ENCODE peak calls at places on chromosomes 2 and 18, in nine cellular contexts. X is 8988T; M is Ammon's horn; F is activated CD8-positive, alpha-beta memory T cell treated with anti-CD3 and anti-CD28 coated beads, Interleukin-2, amount 50 U/mL, for 48 hours; J is RPMI7951; K is lung; L is WERI-Rb-1; S is A549; A is G401. P is an unnamed sample.

GRCh38 chr2:127053731-127054603 is 53.0 kb downstream of the BIN1 start:
- DNase-seq in S (no peak), M (no peak), X (peak; percentile 42), A (no peak), J (no peak), L (no peak), F (no peak), K (no peak), P (no peak)

GRCh38 chr2:230130668-230131364 is 62.1 kb upstream of the SLC16A14 start:
- DNase-seq in A (no peak), L (no peak), M (no peak), K (peak; percentile 58), X (no peak), J (peak; percentile 93), F (no peak), S (no peak), P (peak; percentile 73)

GRCh38 chr2:70942900-70943871 is 7.5 kb downstream of the ATP6V1B1 start:
- DNase-seq in S (no peak), X (no peak), F (peak; percentile 22), J (no peak), L (no peak), K (no peak), A (no peak), M (no peak), P (no peak)

GRCh38 chr2:219352448-219353023 is 20.0 kb upstream of the RESP18 start:
- DNase-seq in F (peak; percentile 85), S (peak; percentile 68), X (peak; percentile 62), L (peak; percentile 85), K (peak; percentile 57), M (peak; percentile 68), J (peak; percentile 67), A (peak; percentile 69), P (peak; percentile 60)

GRCh38 chr2:8752385-8752784 is 70.5 kb downstream of the ID2 start:
- DNase-seq in F (no peak), K (no peak), M (no peak), L (no peak), A (no peak), J (no peak), S (no peak), X (no peak), P (no peak)

GRCh38 chr2:43426305-43427031 is 169.4 kb downstream of the THADA start:
- DNase-seq in X (peak; percentile 26), A (no peak), M (peak; percentile 88), S (peak; percentile 88), K (peak; percentile 52), F (peak; percentile 67), L (no peak), J (peak; percentile 99), P (peak; percentile 94)

GRCh38 chr2:177543007-177543760 is 150.6 kb downstream of the AGPS start:
- DNase-seq in F (no peak), S (no peak), L (no peak), K (peak; percentile 37), J (peak; percentile 76), M (no peak), A (no peak), X (no peak), P (peak; percentile 76)

GRCh38 chr2:242034138-242034537 is 164.6 kb downstream of the RTP5 start:
- DNase-seq in S (no peak), L (no peak), J (no peak), F (no peak), M (no peak), X (no peak), A (no peak), K (no peak), P (no peak)

GRCh38 chr2:61660511-61661388 is 122.6 kb upstream of the XPO1 start:
- DNase-seq in F (no peak), A (peak; percentile 41), M (peak; percentile 48), J (no peak), L (no peak), X (no peak), S (no peak), K (no peak), P (no peak)

GRCh38 chr18:48134609-48135008 is 204.2 kb upstream of the SMAD2 start:
- DNase-seq in S (no peak), K (no peak), M (no peak), J (no peak), L (no peak), A (no peak), X (no peak), F (no peak), P (no peak)

GRCh38 chr2:230891509-230891908 is 26.8 kb downstream of the ITM2C start:
- DNase-seq in S (no peak), M (no peak), L (peak; percentile 79), X (no peak), F (no peak), K (no peak), J (peak; percentile 33), A (no peak), P (no peak)

GRCh38 chr2:11417946-11418585 is 47.9 kb downstream of the E2F6 start:
- DNase-seq in M (no peak), X (no peak), F (no peak), J (peak; percentile 23), S (peak; percentile 47), A (no peak), K (no peak), L (peak; percentile 43), P (peak; percentile 20)

GRCh38 chr2:1556776-1557466 is 143.7 kb downstream of the TPO start:
- DNase-seq in X (no peak), J (peak; percentile 94), M (no peak), L (no peak), S (peak; percentile 56), F (no peak), K (no peak), A (no peak), P (peak; percentile 84)

GRCh38 chr2:156445311-156446218 is 9.4 kb downstream of the GPD2 start:
- DNase-seq in L (no peak), S (no peak), F (no peak), A (no peak), J (peak; percentile 86), K (no peak), M (no peak), X (no peak), P (peak; percentile 63)

GRCh38 chr2:239809391-239809790 is 215.8 kb downstream of the NDUFA10 start:
- DNase-seq in K (no peak), F (peak; percentile 29), S (no peak), J (no peak), L (no peak), A (no peak), M (no peak), X (no peak), P (no peak)

GRCh38 chr2:21484643-21485042 is 360.9 kb downstream of the TDRD15 start:
- DNase-seq in A (no peak), F (no peak), L (no peak), X (no peak), K (no peak), S (no peak), M (no peak), J (no peak), P (no peak)

GRCh38 chr18:306608-307255 is 38.9 kb upstream of the THOC1 start:
- DNase-seq in F (no peak), S (no peak), M (no peak), L (no peak), K (no peak), X (no peak), J (no peak), A (no peak), P (no peak)

GRCh38 chr18:58218111-58218510 is 174.1 kb downstream of the NEDD4L start:
- DNase-seq in L (no peak), S (no peak), M (no peak), J (peak; percentile 57), K (no peak), X (no peak), A (no peak), F (no peak), P (no peak)

GRCh38 chr2:14760169-14760568 is 127.7 kb downstream of the LRATD1 start:
- DNase-seq in K (no peak), J (no peak), F (no peak), M (no peak), X (no peak), L (no peak), S (no peak), A (no peak), P (no peak)

GRCh38 chr2:43522177-43522576 is 73.7 kb downstream of the THADA start:
- DNase-seq in M (no peak), F (no peak), A (no peak), J (no peak), X (no peak), S (no peak), K (no peak), L (no peak), P (no peak)

GRCh38 chr2:72037322-72037721 is 110.3 kb downstream of the CYP26B1 start:
- DNase-seq in K (no peak), L (no peak), S (no peak), J (peak; percentile 25), A (no peak), X (no peak), F (no peak), M (no peak), P (peak; percentile 57)

GRCh38 chr18:70423120-70423519 is 134.3 kb downstream of the SOCS6 start:
- DNase-seq in F (no peak), X (no peak), J (no peak), K (no peak), S (no peak), L (no peak), A (no peak), M (no peak), P (no peak)

GRCh38 chr2:175187378-175187777 is 5.9 kb upstream of the ATP5MC3 start:
- DNase-seq in J (peak; percentile 53), S (peak; percentile 7), L (no peak), K (no peak), M (no peak), F (no peak), X (no peak), A (no peak), P (peak; percentile 7)

GRCh38 chr2:61639721-61640120 is 101.6 kb upstream of the XPO1 start:
- DNase-seq in A (no peak), S (no peak), L (no peak), F (no peak), M (no peak), K (no peak), X (no peak), J (no peak), P (no peak)

GRCh38 chr18:74596959-74597661 is 560 bp upstream of the ZNF407 start:
- DNase-seq in F (peak; percentile 85), K (peak; percentile 55), S (peak; percentile 18), X (peak; percentile 6), J (peak; percentile 68), L (peak; percentile 64), M (peak; percentile 76), A (peak; percentile 86), P (peak; percentile 70)

GRCh38 chr2:158667969-158668368 is 127.1 kb upstream of the DAPL1 start:
- DNase-seq in K (no peak), A (peak; percentile 67), S (no peak), X (no peak), L (no peak), F (no peak), J (no peak), M (no peak), P (no peak)

GRCh38 chr2:9844036-9844483 is 786 bp downstream of the TAF1B start:
- DNase-seq in L (no peak), K (no peak), J (peak; percentile 61), A (no peak), F (no peak), S (no peak), X (no peak), M (peak; percentile 9), P (no peak)

P was measured in Daoy.